ENCODE peak calls at places on chromosomes 1 and 21, in five cellular contexts. S, L, O, A and F are unnamed samples. For H3K9me3, the result is how much of the 10 kb centered on the place peaks cover.

GRCh38 chr1:212951058-212951923 is 950 bp downstream of the VASH2 start:
- DNase-seq in S (no peak), L (no peak), O (no peak), A (no peak), F (no peak)

GRCh38 chr1:86714561-86715244 is 10.3 kb downstream of the SH3GLB1 start:
- DNase-seq in S (no peak), L (no peak), O (no peak), A (no peak), F (no peak)

GRCh38 chr1:113515498-113515897 is 125.2 kb downstream of the MAGI3 start:
- DNase-seq in S (no peak), L (no peak), O (no peak), A (no peak), F (no peak)

GRCh38 chr1:15104768-15105167 is 48.8 kb upstream of the TMEM51 start:
- DNase-seq in S (no peak), L (no peak), O (no peak), A (no peak), F (no peak)

GRCh38 chr1:210746024-210746423 is 387.9 kb downstream of the KCNH1 start:
- DNase-seq in S (no peak), L (no peak), O (no peak), A (no peak), F (no peak)

GRCh38 chr1:244239261-244239770 is 188.2 kb downstream of the ZBTB18 start:
- DNase-seq in S (no peak), L (no peak), O (no peak), A (no peak), F (no peak)

GRCh38 chr1:236320671-236321070 is 38.9 kb upstream of the ERO1B start:
- DNase-seq in S (no peak), L (no peak), O (no peak), A (no peak), F (no peak)

GRCh38 chr21:39885119-39885848 is 18.0 kb downstream of the PCP4 start:
- DNase-seq in S (no peak), L (no peak), O (no peak), A (no peak), F (peak)

GRCh38 chr1:185526318-185527307 is 207.6 kb upstream of the HMCN1 start:
- DNase-seq in S (no peak), L (no peak), O (no peak), A (no peak), F (no peak)

GRCh38 chr1:59776960-59777852 is 37.5 kb upstream of the HOOK1 start:
- DNase-seq in S (no peak), L (no peak), O (no peak), A (no peak), F (no peak)

GRCh38 chr1:18536356-18536755 is 55.6 kb downstream of the KLHDC7A start:
- DNase-seq in S (no peak), L (no peak), O (no peak), A (no peak), F (no peak)

GRCh38 chr1:23126200-23126599 is 42.5 kb downstream of the LUZP1 start:
- DNase-seq in S (no peak), L (no peak), O (no peak), A (no peak), F (no peak)

GRCh38 chr1:150513275-150513885 is 2.2 kb upstream of the FALEC start:
- DNase-seq in S (no peak), L (no peak), O (no peak), A (no peak), F (no peak)

GRCh38 chr1:230681599-230681998 is 32.3 kb downstream of the AGT start:
- DNase-seq in S (no peak), L (no peak), O (no peak), A (peak), F (peak)

GRCh38 chr1:53905509-53905908 is 11.5 kb downstream of the DIO1 start:
- DNase-seq in S (no peak), L (no peak), O (no peak), A (no peak), F (no peak)
- TF ChIP-seq POLR2A in S (no peak), L (no peak), O (no peak), A (no peak), F (no peak)

DNA sequence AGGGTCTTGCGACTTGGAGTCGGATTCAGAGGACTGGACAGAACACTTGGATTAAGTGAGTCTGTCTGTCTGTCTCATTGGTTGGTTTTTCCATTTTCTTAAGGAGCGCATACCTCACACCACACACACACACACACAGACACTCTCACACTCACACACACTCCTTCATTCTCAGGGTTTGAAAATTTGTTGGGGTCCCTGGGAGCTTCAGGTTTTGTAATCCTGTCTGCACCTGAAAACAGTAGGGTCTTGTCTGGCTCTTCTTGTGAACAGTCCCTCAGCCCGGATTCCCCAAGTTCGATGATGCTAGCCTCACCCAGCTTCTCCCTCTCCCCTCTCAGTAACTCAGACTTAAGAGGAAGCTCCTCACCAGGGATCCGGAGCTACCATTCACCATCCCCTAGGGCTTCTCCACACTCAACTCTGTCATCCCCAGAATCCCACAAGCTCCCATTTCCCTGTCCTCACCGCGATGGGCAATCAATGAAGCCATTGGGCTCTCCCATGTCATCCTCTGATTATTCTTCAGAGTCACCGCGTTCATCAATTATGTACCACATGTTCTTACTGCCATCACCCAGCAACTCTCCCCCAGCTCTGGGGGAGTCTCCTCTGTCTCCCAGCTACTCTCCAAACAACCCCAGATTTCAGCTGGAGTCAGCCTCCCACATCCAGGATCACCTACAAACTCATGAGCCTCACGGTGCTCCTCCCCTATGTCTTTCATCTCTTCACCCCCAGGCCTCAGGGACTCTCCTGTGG is 1530.9 kb upstream of the TPTE start:
- DNase-seq in S (peak), L (no peak), O (no peak), A (no peak), F (no peak)
- H3K9me3 ChIP-seq in S (under half), L (under half), O (under half), A (under half), F (under half)

GRCh38 chr1:1088801-1089680 is 14.9 kb upstream of the RNF223 start:
- DNase-seq in S (no peak), L (no peak), O (no peak), A (no peak), F (no peak)
- TF ChIP-seq CTCF in S (no peak), L (no peak), O (no peak), A (no peak), F (no peak)

GRCh38 chr1:26922201-26922729 is 722 bp downstream of the NUDC start:
- DNase-seq in S (no peak), L (no peak), O (no peak), A (no peak), F (no peak)
- TF ChIP-seq POLR2A in S (no peak), L (no peak), O (no peak), A (no peak), F (no peak)

GRCh38 chr1:209023790-209024189 is 559.7 kb upstream of the CAMK1G start:
- DNase-seq in S (no peak), L (no peak), O (no peak), A (no peak), F (no peak)

GRCh38 chr1:209021622-209022021 is 561.9 kb upstream of the CAMK1G start:
- DNase-seq in S (no peak), L (no peak), O (no peak), A (no peak), F (no peak)
- H3K9me3 ChIP-seq in S (under half), L (under half), O (under half), A (under half), F (under half)

GRCh38 chr1:28580706-28581530 is 11.1 kb upstream of the RAB42 start:
- DNase-seq in S (peak), L (no peak), O (peak), A (peak), F (peak)
- TF ChIP-seq CTCF in S (no peak), L (no peak), O (peak), A (no peak), F (no peak)

GRCh38 chr1:33358771-33359503 is 38.0 kb upstream of the A3GALT2 start:
- DNase-seq in S (no peak), L (no peak), O (no peak), A (no peak), F (no peak)
- TF ChIP-seq POLR2A in S (no peak), L (no peak), O (no peak), A (no peak), F (no peak)

GRCh38 chr21:9739240-9739639 is 782.1 kb upstream of the TPTE start:
- DNase-seq in S (no peak), L (no peak), O (no peak), A (no peak), F (no peak)

GRCh38 chr21:9737871-9738520 is 783.4 kb upstream of the TPTE start:
- DNase-seq in S (no peak), L (no peak), O (no peak), A (no peak), F (no peak)

GRCh38 chr21:9738527-9738926 is 782.9 kb upstream of the TPTE start:
- DNase-seq in S (no peak), L (no peak), O (no peak), A (no peak), F (no peak)

GRCh38 chr21:9730866-9731265 is 790.5 kb upstream of the TPTE start:
- DNase-seq in S (no peak), L (no peak), O (no peak), A (no peak), F (no peak)

GRCh38 chr21:9735421-9735961 is 785.9 kb upstream of the TPTE start:
- DNase-seq in S (no peak), L (no peak), O (no peak), A (no peak), F (no peak)
- H3K9me3 ChIP-seq in S (under half), L (under half), O (half or more), A (under half), F (under half)